ENCODE peak calls at places on chromosomes 3 and 15, in four cellular contexts. Z is midbrain; C is COLO829; E is stimulated activated CD8-positive, alpha-beta memory T cell treated with anti-CD3 and anti-CD28 coated beads, Interleukin-15, amount 100 ng/mL, for 4 hours. A is an unnamed sample.

GRCh38 chr3:167493240-167493639 is 19.4 kb upstream of the SERPINI2 start:
- DNase-seq in Z (no peak), C (peak; percentile 15), E (no peak), A (peak; percentile 22)

GRCh38 chr3:50630394-50630793 is 13.4 kb downstream of the MAPKAPK3 start:
- DNase-seq in Z (no peak), C (no peak), E (no peak), A (no peak)

GRCh38 chr3:72375237-72376154 is 472.7 kb downstream of the SHQ1 start:
- DNase-seq in Z (no peak), C (no peak), E (peak; percentile 22), A (no peak)

GRCh38 chr3:197305854-197306253 is 7.4 kb upstream of the DLG1 start:
- DNase-seq in Z (no peak), C (no peak), E (no peak), A (no peak)

GRCh38 chr3:128619146-128619890 is 31.3 kb downstream of the RPN1 start:
- DNase-seq in Z (no peak), C (peak; percentile 93), E (no peak), A (no peak)

GRCh38 chr15:23035964-23036566 is 3.3 kb downstream of the TUBGCP5 start:
- DNase-seq in Z (no peak), C (peak; percentile 78), E (no peak), A (peak; percentile 62)

GRCh38 chr15:69808756-69809155 is 289.0 kb downstream of the TLE3 start:
- DNase-seq in Z (no peak), C (no peak), E (no peak), A (no peak)

GRCh38 chr3:73452731-73453130 is 172.0 kb downstream of the PDZRN3 start:
- DNase-seq in Z (no peak), C (no peak), E (no peak), A (no peak)

GRCh38 chr15:78951841-78952238 is 7.0 kb upstream of the CTSH start:
- DNase-seq in Z (no peak), C (no peak), E (no peak), A (peak; percentile 85)

GRCh38 chr3:5136619-5137429 is 14.7 kb downstream of the ARL8B start:
- DNase-seq in Z (no peak), C (no peak), E (no peak), A (peak; percentile 49)